ENCODE peak calls at places on chromosomes 11 and 22, in four cellular contexts. A is K562, G is heart right ventricle, S is cardiac muscle cell. R is an unnamed sample. For H3K4me1, the result is how much of the 10 kb centered on the place peaks cover.

GRCh38 chr22:24730864-24731263 is 43.7 kb downstream of the PIWIL3 start:
- DNase-seq in A (no peak), G (no peak), S (no peak), R (no peak)

GRCh38 chr11:69116671-69117070 is 39.1 kb upstream of the SMIM38 start:
- DNase-seq in A (no peak), G (no peak), S (no peak), R (no peak)

GRCh38 chr22:26949193-26949592 is 291.8 kb downstream of the MIAT start:
- DNase-seq in A (peak), G (no peak), S (peak), R (no peak)

GRCh38 chr11:122723106-122723505 is 67.6 kb downstream of the UBASH3B start:
- DNase-seq in A (no peak), G (no peak), S (no peak), R (no peak)

GRCh38 chr22:36397081-36397766 is 9.5 kb upstream of the MYH9 start:
- DNase-seq in A (no peak), G (no peak), S (no peak), R (no peak)

GRCh38 chr11:119697882-119698281 is 31.1 kb downstream of the NECTIN1 start:
- DNase-seq in A (no peak), G (no peak), S (no peak), R (no peak)

GRCh38 chr22:36405671-36406070 is 17.9 kb upstream of the MYH9 start:
- DNase-seq in A (no peak), G (no peak), S (no peak), R (peak)

GRCh38 chr11:131910491-131911387 is 540.3 kb downstream of the NTM start:
- DNase-seq in A (no peak), G (no peak), S (peak), R (no peak)

GRCh38 chr11:24575392-24575791 is 78.5 kb downstream of the LUZP2 start:
- DNase-seq in A (no peak), G (no peak), S (no peak), R (no peak)

GRCh38 chr11:66687831-66688281 is 10.2 kb upstream of the RBM4B start:
- DNase-seq in A (no peak), G (no peak), S (no peak), R (no peak)

GRCh38 chr11:19810852-19811251 is 98.2 kb downstream of the NAV2 start:
- DNase-seq in A (no peak), G (no peak), S (no peak), R (no peak)

GRCh38 chr22:45230026-45230845 is 10.5 kb downstream of the KIAA0930 start:
- DNase-seq in A (no peak), G (no peak), S (no peak), R (no peak)
- H3K4me1 ChIP-seq in A (under half), G (under half), S (under half), R (under half)

DNA sequence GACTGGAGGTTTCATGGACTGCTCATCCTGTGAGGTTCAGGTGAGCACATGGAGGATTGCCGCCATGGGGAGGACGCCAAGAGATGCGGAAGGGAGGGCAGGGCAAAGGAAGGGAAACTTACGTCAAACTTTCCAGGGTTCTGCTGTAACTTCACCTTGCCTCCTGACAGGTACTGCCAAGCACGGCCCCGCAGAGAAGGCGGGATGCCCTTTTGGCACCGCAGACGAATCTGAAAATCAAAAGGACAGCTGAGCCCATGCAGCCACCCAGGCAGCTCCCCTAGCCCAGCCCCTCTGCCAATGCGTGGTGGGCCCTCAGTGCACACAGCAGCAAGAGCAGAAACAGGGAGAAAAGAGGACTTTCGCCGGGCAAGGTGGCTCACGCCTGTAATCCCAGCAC is 10.0 kb upstream of the CASTOR1 start:
- DNase-seq in A (no peak), G (no peak), S (no peak), R (no peak)
- H3K27ac ChIP-seq in A (no peak), G (peak), S (no peak), R (no peak)

DNA sequence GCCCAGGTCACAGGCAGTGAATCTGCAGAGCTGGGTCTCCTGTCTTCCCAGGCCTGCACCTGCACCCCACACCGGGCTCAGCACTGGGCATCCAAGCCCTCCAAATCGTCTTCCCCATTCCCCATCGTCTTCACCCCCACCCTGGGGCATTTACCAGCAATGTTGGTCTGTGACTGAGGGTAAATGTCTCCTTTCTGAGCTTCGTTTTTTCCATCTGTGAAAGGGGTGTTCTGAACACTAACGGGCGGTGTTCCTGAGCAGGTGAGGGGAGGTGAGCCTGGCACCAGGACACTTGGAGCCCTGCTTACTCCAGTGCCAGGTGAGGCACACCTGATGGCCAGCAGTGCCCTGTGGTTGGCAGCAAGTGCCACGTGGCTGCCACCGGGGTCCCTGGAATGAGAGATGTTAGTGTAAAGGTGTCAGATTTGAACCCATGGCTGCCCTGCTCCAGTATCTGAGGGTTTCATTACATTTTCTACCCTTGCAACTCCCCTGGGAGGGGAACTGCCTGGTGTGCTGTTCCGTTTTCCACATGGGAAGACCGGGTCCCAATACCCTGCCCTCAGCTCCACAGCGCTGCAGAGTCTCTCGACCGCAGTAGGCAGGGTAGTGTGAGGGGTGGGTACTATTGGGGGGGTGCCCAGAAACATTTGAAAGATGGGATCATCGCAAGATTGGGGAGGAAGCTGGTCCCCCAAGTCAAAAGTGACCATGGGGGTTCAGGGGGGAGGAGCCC is 1.9 kb downstream of the CDC42EP1 start:
- DNase-seq in A (no peak), G (no peak), S (no peak), R (no peak)
- TF ChIP-seq CTCF in A (no peak), G (no peak), S (no peak), R (no peak)

GRCh38 chr11:2378527-2379210 is 1.6 kb downstream of the CD81 start:
- DNase-seq in A (no peak), G (peak), S (no peak), R (no peak)
- H3K4me1 ChIP-seq in A (under half), G (half or more), S (under half), R (under half)

GRCh38 chr11:3050386-3051325 is 6.6 kb downstream of the CARS1 start:
- DNase-seq in A (no peak), G (no peak), S (no peak), R (no peak)
- H3K27ac ChIP-seq in A (no peak), G (no peak), S (no peak), R (no peak)

GRCh38 chr22:21947040-21948014 is 5.3 kb downstream of the PPM1F start:
- DNase-seq in A (peak), G (no peak), S (peak), R (no peak)
- TF ChIP-seq CTCF in A (peak), G (peak), S (peak), R (peak)

GRCh38 chr11:73218106-73218829 is at the start of gene P2RY2:
- DNase-seq in A (no peak), G (peak), S (peak), R (peak)

GRCh38 chr11:73221451-73221850 is 3.4 kb downstream of the P2RY2 start:
- DNase-seq in A (no peak), G (no peak), S (no peak), R (peak)

GRCh38 chr11:73217810-73218105 is 323 bp upstream of the P2RY2 start:
- DNase-seq in A (no peak), G (no peak), S (no peak), R (no peak)

GRCh38 chr11:73218830-73219215 is 742 bp downstream of the P2RY2 start:
- DNase-seq in A (no peak), G (no peak), S (no peak), R (no peak)

GRCh38 chr11:73219396-73220285 is 1.6 kb downstream of the P2RY2 start:
- DNase-seq in A (no peak), G (no peak), S (no peak), R (no peak)
- H3K4me1 ChIP-seq in A (under half), G (under half), S (under half), R (under half)

GRCh38 chr11:118287006-118287405 is 17.5 kb upstream of the CD3E start:
- DNase-seq in A (no peak), G (no peak), S (no peak), R (no peak)
- H3K27ac ChIP-seq in A (no peak), G (no peak), S (no peak), R (no peak)

GRCh38 chr11:121213568-121213893 is 79.0 kb upstream of the SC5D start:
- DNase-seq in A (no peak), G (no peak), S (no peak), R (no peak)
- TF ChIP-seq CTCF in A (no peak), G (no peak), S (no peak), R (no peak)

GRCh38 chr11:58578136-58578634 is 678 bp upstream of the ZFP91 start:
- DNase-seq in A (peak), G (peak), S (peak), R (peak)

GRCh38 chr11:58579192-58580129 is 598 bp downstream of the ZFP91 start:
- DNase-seq in A (peak), G (peak), S (peak), R (peak)

GRCh38 chr11:58582437-58582836 is 3.6 kb downstream of the ZFP91 start:
- DNase-seq in A (no peak), G (no peak), S (no peak), R (no peak)

GRCh38 chr11:58578635-58579191 is at the start of gene ZFP91:
- DNase-seq in A (peak), G (peak), S (peak), R (peak)

GRCh38 chr11:58580311-58580710 is 1.4 kb downstream of the ZFP91 start:
- DNase-seq in A (no peak), G (no peak), S (no peak), R (no peak)
- H3K4me1 ChIP-seq in A (under half), G (under half), S (under half), R (half or more)